ENCODE peak calls at places on chromosomes 11 and 22, in eight cellular contexts. K is fibroblast of lung, R is cardiac muscle cell, O is Calu3, B is GM13977, C is choroid plexus epithelial cell, D is NB4, X is foreskin fibroblast. A is an unnamed sample.
A peak's percentile ranks its signal among the peaks of the same experiment; 100 is the strongest.

GRCh38 chr22:49179175-49179574 is 648.5 kb downstream of the BRD1 start:
- DNase-seq in K (no peak), R (no peak), O (no peak), B (no peak), C (no peak), D (no peak), X (no peak), A (no peak)

GRCh38 chr11:27468643-27469332 is 3.8 kb downstream of the LGR4 start:
- DNase-seq in K (no peak), R (no peak), O (no peak), B (no peak), C (peak; percentile 32), D (peak; percentile 22), X (peak; percentile 64), A (no peak)

GRCh38 chr11:115298613-115299012 is 205.6 kb downstream of the CADM1 start:
- DNase-seq in K (no peak), R (no peak), O (no peak), B (no peak), C (no peak), D (no peak), X (no peak), A (no peak)

GRCh38 chr11:21988477-21988876 is 204.4 kb upstream of the ANO5 start:
- DNase-seq in K (no peak), R (no peak), O (no peak), B (no peak), C (peak; percentile 1), D (peak; percentile 5), X (no peak), A (no peak)

GRCh38 chr22:45407793-45408192 is 5.6 kb downstream of the SMC1B start:
- DNase-seq in K (no peak), R (no peak), O (no peak), B (no peak), C (no peak), D (no peak), X (no peak), A (no peak)

GRCh38 chr11:33633251-33634003 is 67.2 kb downstream of the C11orf91 start:
- DNase-seq in K (peak; percentile 29), R (peak; percentile 56), O (peak; percentile 58), B (no peak), C (peak; percentile 80), D (no peak), X (peak; percentile 45), A (no peak)

GRCh38 chr11:6544921-6545850 is 48.1 kb downstream of the DNHD1 start:
- DNase-seq in K (peak; percentile 11), R (peak; percentile 5), O (no peak), B (no peak), C (peak; percentile 31), D (no peak), X (peak; percentile 9), A (no peak)

GRCh38 chr11:8168485-8169257 is at the start of gene RIC3:
- DNase-seq in K (no peak), R (no peak), O (no peak), B (peak; percentile 40), C (no peak), D (no peak), X (no peak), A (peak; percentile 32)

GRCh38 chr11:21897203-21897602 is 295.7 kb upstream of the ANO5 start:
- DNase-seq in K (no peak), R (no peak), O (no peak), B (no peak), C (no peak), D (peak; percentile 13), X (no peak), A (no peak)

GRCh38 chr11:77090373-77091111 is 12.1 kb upstream of the OMP start:
- DNase-seq in K (no peak), R (no peak), O (no peak), B (no peak), C (no peak), D (no peak), X (no peak), A (peak; percentile 41)

GRCh38 chr11:1481861-1482441 is 4.6 kb downstream of the MOB2 start:
- DNase-seq in K (no peak), R (no peak), O (no peak), B (no peak), C (no peak), D (no peak), X (no peak), A (no peak)

GRCh38 chr11:75938543-75938942 is 123.5 kb downstream of the UVRAG start:
- DNase-seq in K (peak; percentile 25), R (peak; percentile 29), O (no peak), B (no peak), C (peak; percentile 50), D (no peak), X (peak; percentile 41), A (no peak)

GRCh38 chr22:28498044-28498443 is 181.6 kb downstream of the TTC28 start:
- DNase-seq in K (no peak), R (no peak), O (no peak), B (no peak), C (no peak), D (no peak), X (no peak), A (no peak)

GRCh38 chr22:37253164-37253660 is 9.1 kb upstream of the RAC2 start:
- DNase-seq in K (no peak), R (peak; percentile 24), O (no peak), B (no peak), C (no peak), D (no peak), X (no peak), A (no peak)
- TF ChIP-seq CTCF in K (peak; percentile 25), R (peak; percentile 12), O (no peak), B (no peak), C (peak; percentile 44), D (no peak), X (peak; percentile 3), A (no peak)

GRCh38 chr11:64763804-64764611 is 4.2 kb upstream of the PYGM start:
- DNase-seq in K (no peak), R (no peak), O (no peak), B (peak; percentile 27), C (no peak), D (peak; percentile 73), X (no peak), A (no peak)

GRCh38 chr11:64764753-64765152 is 5.0 kb upstream of the PYGM start:
- DNase-seq in K (no peak), R (no peak), O (no peak), B (no peak), C (no peak), D (no peak), X (no peak), A (no peak)

GRCh38 chr11:64765841-64766682 is 6.3 kb upstream of the PYGM start:
- DNase-seq in K (no peak), R (no peak), O (no peak), B (no peak), C (no peak), D (no peak), X (no peak), A (peak; percentile 29)

GRCh38 chr11:64766881-64767280 is 7.1 kb upstream of the PYGM start:
- DNase-seq in K (no peak), R (no peak), O (no peak), B (no peak), C (no peak), D (no peak), X (no peak), A (peak; percentile 15)

GRCh38 chr11:64765291-64765803 is 5.6 kb upstream of the PYGM start:
- DNase-seq in K (no peak), R (no peak), O (no peak), B (no peak), C (no peak), D (no peak), X (no peak), A (peak; percentile 27)
- TF ChIP-seq CTCF in K (peak; percentile 9), R (no peak), O (no peak), B (peak; percentile 22), C (peak; percentile 47), D (peak; percentile 21), X (no peak), A (no peak)

GRCh38 chr11:31939004-31939403 is 127.9 kb upstream of the PAX6 start:
- DNase-seq in K (no peak), R (no peak), O (no peak), B (no peak), C (no peak), D (no peak), X (no peak), A (no peak)

GRCh38 chr11:31940396-31941037 is 129.4 kb upstream of the PAX6 start:
- DNase-seq in K (peak; percentile 26), R (peak; percentile 85), O (no peak), B (no peak), C (peak; percentile 48), D (no peak), X (no peak), A (no peak)

GRCh38 chr11:31932879-31933278 is 121.8 kb upstream of the PAX6 start:
- DNase-seq in K (no peak), R (no peak), O (no peak), B (no peak), C (no peak), D (no peak), X (no peak), A (no peak)

DNA sequence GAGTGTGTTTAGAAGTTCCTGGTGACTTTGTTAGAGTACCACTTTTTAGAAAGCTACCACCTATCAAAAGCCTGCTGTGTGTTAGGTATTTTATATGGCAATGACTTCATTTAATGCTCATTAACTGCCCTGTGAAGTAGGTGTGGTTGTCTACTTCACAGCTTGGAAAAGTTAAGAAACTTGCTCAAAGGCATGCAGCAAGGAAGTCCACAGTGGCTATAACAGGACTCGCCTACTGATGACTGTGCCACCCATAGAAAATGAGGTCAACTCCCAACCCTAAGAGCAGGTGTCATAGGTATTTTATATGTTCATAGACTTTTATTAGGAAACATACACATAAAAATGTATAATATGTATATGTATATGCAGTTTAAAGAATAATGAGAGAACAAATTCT is 125.2 kb upstream of the PAX6 start:
- DNase-seq in K (no peak), R (no peak), O (no peak), B (no peak), C (no peak), D (no peak), X (no peak), A (no peak)
- TF ChIP-seq CTCF in K (no peak), R (no peak), O (no peak), B (no peak), C (no peak), D (no peak), X (no peak), A (no peak)

DNA sequence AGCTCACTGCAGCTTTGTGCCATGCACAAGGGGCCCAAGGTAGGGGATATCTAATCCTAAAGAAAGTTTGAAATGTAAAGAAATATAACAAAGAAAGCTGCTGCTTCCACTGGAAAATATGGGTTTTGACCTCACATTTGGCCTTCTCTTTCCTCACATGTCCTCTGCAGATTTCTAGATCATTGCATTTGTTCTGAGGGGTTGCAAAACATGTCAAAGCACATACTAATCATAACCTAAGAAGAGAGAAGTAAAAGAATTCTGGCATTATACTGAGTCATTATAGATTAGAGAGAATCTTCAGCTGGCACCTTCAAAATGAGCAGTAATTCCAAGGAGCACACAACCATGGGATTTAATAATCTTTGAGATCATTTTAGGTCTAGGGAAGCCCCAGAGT is 92.5 kb upstream of the CHRM4 start:
- DNase-seq in K (no peak), R (peak; percentile 20), O (no peak), B (no peak), C (peak; percentile 54), D (no peak), X (no peak), A (no peak)
- TF ChIP-seq CTCF in K (no peak), R (no peak), O (no peak), B (no peak), C (no peak), D (no peak), X (no peak), A (no peak)